ENCODE peak calls at places on chromosomes 2 and 18, in five cellular contexts. One of them, this sample, is unnamed. For H3K79me2, the result is how much of the 10 kb centered on the place peaks cover.

GRCh38 chr2:150211164-150211631 is 276.3 kb downstream of the RND3 start:
- DNase-seq in neural progenitor cell: no peak
- DNase-seq in HCT116: no peak
- DNase-seq in PC-3: peak
- DNase-seq in GM23338: no peak
- DNase-seq in this sample: no peak

GRCh38 chr18:12679183-12679786 is 21.4 kb upstream of the SPIRE1 start:
- DNase-seq in GM23338: no peak
- DNase-seq in neural progenitor cell: no peak
- DNase-seq in PC-3: peak
- DNase-seq in HCT116: no peak
- DNase-seq in this sample: no peak

GRCh38 chr2:207088839-207089238 is 76.9 kb downstream of the KLF7 start:
- DNase-seq in PC-3: no peak
- DNase-seq in neural progenitor cell: no peak
- DNase-seq in HCT116: no peak
- DNase-seq in GM23338: no peak
- DNase-seq in this sample: no peak

GRCh38 chr2:85037622-85038021 is 66.7 kb downstream of the KCMF1 start:
- DNase-seq in PC-3: no peak
- DNase-seq in neural progenitor cell: no peak
- DNase-seq in GM23338: no peak
- DNase-seq in HCT116: no peak
- DNase-seq in this sample: no peak

GRCh38 chr2:67628892-67629291 is 231.8 kb downstream of the ETAA1 start:
- DNase-seq in HCT116: no peak
- DNase-seq in neural progenitor cell: no peak
- DNase-seq in GM23338: no peak
- DNase-seq in PC-3: no peak
- DNase-seq in this sample: no peak

GRCh38 chr2:66058675-66059074 is 376.2 kb upstream of the MEIS1 start:
- DNase-seq in neural progenitor cell: no peak
- DNase-seq in HCT116: no peak
- DNase-seq in GM23338: peak
- DNase-seq in PC-3: no peak
- DNase-seq in this sample: no peak

GRCh38 chr2:231709636-231709980 is 1.3 kb downstream of the PTMA start:
- DNase-seq in GM23338: no peak
- DNase-seq in neural progenitor cell: peak
- DNase-seq in HCT116: no peak
- DNase-seq in PC-3: no peak
- DNase-seq in this sample: peak

GRCh38 chr2:16240459-16240858 is 300.1 kb downstream of the MYCN start:
- DNase-seq in GM23338: no peak
- DNase-seq in HCT116: no peak
- DNase-seq in neural progenitor cell: no peak
- DNase-seq in PC-3: no peak
- DNase-seq in this sample: no peak

GRCh38 chr2:120559401-120559800 is 176.3 kb upstream of the GLI2 start:
- DNase-seq in GM23338: no peak
- DNase-seq in neural progenitor cell: no peak
- DNase-seq in HCT116: no peak
- DNase-seq in PC-3: peak
- DNase-seq in this sample: peak

GRCh38 chr2:32772623-32773221 is 144.9 kb downstream of the TTC27 start:
- DNase-seq in HCT116: peak
- DNase-seq in GM23338: peak
- DNase-seq in PC-3: peak
- DNase-seq in neural progenitor cell: peak
- DNase-seq in this sample: peak

GRCh38 chr2:54672587-54673456 is 50.6 kb upstream of the EML6 start:
- DNase-seq in GM23338: no peak
- DNase-seq in HCT116: no peak
- DNase-seq in PC-3: peak
- DNase-seq in neural progenitor cell: no peak
- DNase-seq in this sample: no peak

GRCh38 chr2:75647771-75648170 is 1.2 kb downstream of the MRPL19 start:
- DNase-seq in GM23338: peak
- DNase-seq in neural progenitor cell: no peak
- DNase-seq in HCT116: no peak
- DNase-seq in PC-3: peak
- DNase-seq in this sample: no peak

GRCh38 chr2:1837022-1837421 is 92.7 kb upstream of the PXDN start:
- DNase-seq in GM23338: peak
- DNase-seq in neural progenitor cell: peak
- DNase-seq in HCT116: no peak
- DNase-seq in PC-3: no peak
- DNase-seq in this sample: no peak

GRCh38 chr2:29694741-29695140 is 226.6 kb downstream of the ALK start:
- DNase-seq in neural progenitor cell: no peak
- DNase-seq in GM23338: no peak
- DNase-seq in HCT116: no peak
- DNase-seq in PC-3: no peak
- DNase-seq in this sample: no peak

GRCh38 chr2:174967693-174968260 is 37.4 kb downstream of the CHN1 start:
- DNase-seq in GM23338: no peak
- DNase-seq in neural progenitor cell: no peak
- DNase-seq in PC-3: no peak
- DNase-seq in HCT116: no peak
- DNase-seq in this sample: no peak

GRCh38 chr2:135798762-135799161 is 38.2 kb downstream of the LCT start:
- DNase-seq in HCT116: no peak
- DNase-seq in PC-3: peak
- DNase-seq in GM23338: peak
- DNase-seq in neural progenitor cell: no peak
- DNase-seq in this sample: no peak

DNA sequence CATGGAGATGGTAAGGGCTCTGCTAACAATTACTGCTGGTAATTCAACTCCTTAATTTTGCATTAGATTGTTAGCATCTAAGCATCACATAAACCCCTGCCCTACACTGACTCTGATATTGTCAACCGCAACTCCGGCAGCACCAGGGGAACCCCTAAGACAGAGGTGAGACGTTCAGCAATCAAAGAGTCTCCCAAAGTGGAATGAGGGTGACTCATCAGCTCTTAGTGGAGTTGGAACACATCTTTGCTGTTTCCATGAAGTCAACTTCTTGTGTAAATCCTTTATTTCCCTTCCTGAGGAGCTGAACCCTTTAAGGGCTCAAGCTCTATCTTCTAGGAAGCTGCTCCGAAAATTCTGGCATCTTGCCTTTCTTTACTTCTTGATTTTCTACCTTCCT is 52.1 kb downstream of the ABCG8 start:
- DNase-seq in GM23338: no peak
- DNase-seq in PC-3: no peak
- DNase-seq in neural progenitor cell: no peak
- DNase-seq in HCT116: no peak
- DNase-seq in this sample: no peak
- TF ChIP-seq EZH2phosphoT487 in GM23338: no peak
- TF ChIP-seq EZH2phosphoT487 in PC-3: no peak
- TF ChIP-seq EZH2phosphoT487 in neural progenitor cell: no peak
- TF ChIP-seq EZH2phosphoT487 in HCT116: no peak
- TF ChIP-seq EZH2phosphoT487 in this sample: no peak

DNA sequence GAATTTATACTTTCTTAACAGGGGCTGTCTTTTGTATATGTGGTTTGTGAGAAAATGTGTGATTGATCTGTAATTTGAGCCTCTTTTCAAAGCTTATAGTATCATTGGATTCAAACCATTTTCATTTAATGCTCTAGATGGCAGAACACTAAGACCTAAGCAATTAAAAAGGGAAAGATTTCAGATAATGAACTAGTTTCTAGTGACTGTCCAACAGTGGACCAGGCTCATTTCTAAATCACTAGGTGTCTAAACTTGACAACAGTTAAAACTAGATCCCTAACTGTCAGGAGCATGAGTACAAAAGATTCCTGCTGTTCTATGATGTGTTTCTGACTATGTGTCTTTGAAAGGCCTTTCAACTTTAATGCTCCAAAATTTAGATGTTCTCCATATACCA is 54.6 kb downstream of the ANKRD44 start:
- DNase-seq in GM23338: no peak
- DNase-seq in neural progenitor cell: no peak
- DNase-seq in HCT116: no peak
- DNase-seq in PC-3: no peak
- DNase-seq in this sample: no peak
- H3K79me2 ChIP-seq in GM23338: under half
- H3K79me2 ChIP-seq in neural progenitor cell: under half
- H3K79me2 ChIP-seq in HCT116: under half
- H3K79me2 ChIP-seq in PC-3: under half
- H3K79me2 ChIP-seq in this sample: under half

GRCh38 chr2:235807347-235807746 is 313.5 kb downstream of the AGAP1 start:
- DNase-seq in PC-3: no peak
- DNase-seq in HCT116: no peak
- DNase-seq in GM23338: peak
- DNase-seq in neural progenitor cell: peak
- DNase-seq in this sample: no peak

GRCh38 chr2:235802542-235802941 is 308.7 kb downstream of the AGAP1 start:
- DNase-seq in PC-3: no peak
- DNase-seq in GM23338: no peak
- DNase-seq in HCT116: no peak
- DNase-seq in neural progenitor cell: no peak
- DNase-seq in this sample: no peak

GRCh38 chr2:235804676-235805075 is 310.8 kb downstream of the AGAP1 start:
- DNase-seq in neural progenitor cell: no peak
- DNase-seq in PC-3: no peak
- DNase-seq in HCT116: no peak
- DNase-seq in GM23338: no peak
- DNase-seq in this sample: no peak

GRCh38 chr2:235799281-235799680 is 305.4 kb downstream of the AGAP1 start:
- DNase-seq in neural progenitor cell: no peak
- DNase-seq in PC-3: no peak
- DNase-seq in HCT116: no peak
- DNase-seq in GM23338: no peak
- DNase-seq in this sample: no peak

DNA sequence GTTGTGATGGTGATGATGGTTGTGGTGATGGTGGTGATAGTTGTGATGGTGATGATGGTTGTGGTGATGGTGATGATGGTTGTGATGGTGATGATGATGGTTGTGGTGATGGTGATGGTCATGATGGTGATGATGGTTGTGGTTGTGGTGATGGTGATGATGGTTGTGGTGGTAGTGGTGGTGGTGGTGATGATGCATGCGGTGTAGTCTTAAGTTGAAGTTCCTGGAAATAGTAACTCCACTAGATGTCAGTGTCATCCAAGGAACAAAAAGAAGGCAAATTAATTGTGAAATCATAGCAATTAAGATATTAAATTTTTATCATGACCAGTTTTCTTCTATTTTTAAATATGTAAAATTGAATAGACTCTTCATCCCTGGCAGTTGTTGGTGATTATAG is 309.2 kb downstream of the AGAP1 start:
- DNase-seq in HCT116: no peak
- DNase-seq in PC-3: no peak
- DNase-seq in GM23338: no peak
- DNase-seq in neural progenitor cell: no peak
- DNase-seq in this sample: no peak
- TF ChIP-seq CTCF in HCT116: peak
- TF ChIP-seq CTCF in PC-3: peak
- TF ChIP-seq CTCF in GM23338: no peak
- TF ChIP-seq CTCF in neural progenitor cell: no peak
- TF ChIP-seq CTCF in this sample: peak

DNA sequence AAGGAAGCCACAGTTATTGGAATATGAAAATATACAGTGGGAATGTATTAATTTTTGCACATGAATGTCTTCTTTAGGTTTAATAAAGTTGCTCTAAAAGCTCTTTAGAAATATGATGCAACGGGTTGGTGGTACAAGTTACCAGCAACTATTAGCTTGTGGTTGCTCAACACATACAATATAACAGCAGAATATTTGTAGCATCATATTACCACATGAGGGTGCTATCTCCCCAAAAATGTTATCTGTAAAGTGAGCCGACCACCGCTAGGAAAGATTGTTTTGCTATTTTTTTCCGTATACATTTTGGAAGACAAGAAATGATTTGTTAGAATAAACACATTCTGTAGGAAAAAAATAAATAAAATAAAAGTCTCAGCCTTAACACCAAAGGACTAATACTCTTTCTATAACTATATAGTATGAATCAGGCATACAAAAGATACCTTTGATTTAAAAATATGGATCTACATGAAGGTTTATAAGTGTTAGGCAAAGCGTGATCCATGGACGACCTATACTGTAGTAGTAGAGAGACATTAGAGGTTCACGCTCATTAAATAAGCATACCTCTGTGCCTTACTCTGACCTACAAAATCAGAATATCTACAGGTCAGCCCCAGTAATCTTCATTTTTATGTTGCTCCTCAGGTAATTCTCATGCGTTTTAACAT is 1110.7 kb upstream of the ACVR2A start:
- DNase-seq in GM23338: peak
- DNase-seq in neural progenitor cell: peak
- DNase-seq in HCT116: peak
- DNase-seq in PC-3: peak
- DNase-seq in this sample: peak
- TF ChIP-seq EZH2phosphoT487 in GM23338: no peak
- TF ChIP-seq EZH2phosphoT487 in neural progenitor cell: no peak
- TF ChIP-seq EZH2phosphoT487 in HCT116: no peak
- TF ChIP-seq EZH2phosphoT487 in PC-3: no peak
- TF ChIP-seq EZH2phosphoT487 in this sample: no peak

GRCh38 chr2:168452781-168453180 is 3.3 kb upstream of the CERS6 start:
- DNase-seq in HCT116: no peak
- DNase-seq in PC-3: no peak
- DNase-seq in GM23338: no peak
- DNase-seq in neural progenitor cell: no peak
- DNase-seq in this sample: no peak

GRCh38 chr2:168454737-168455691 is 1.1 kb upstream of the CERS6 start:
- DNase-seq in neural progenitor cell: no peak
- DNase-seq in GM23338: no peak
- DNase-seq in HCT116: no peak
- DNase-seq in PC-3: no peak
- DNase-seq in this sample: no peak

GRCh38 chr2:168450752-168451151 is 5.3 kb upstream of the CERS6 start:
- DNase-seq in neural progenitor cell: no peak
- DNase-seq in GM23338: no peak
- DNase-seq in PC-3: no peak
- DNase-seq in HCT116: no peak
- DNase-seq in this sample: no peak

GRCh38 chr2:168455692-168456525 is at the start of gene CERS6:
- DNase-seq in PC-3: peak
- DNase-seq in neural progenitor cell: peak
- DNase-seq in HCT116: peak
- DNase-seq in GM23338: peak
- DNase-seq in this sample: peak

DNA sequence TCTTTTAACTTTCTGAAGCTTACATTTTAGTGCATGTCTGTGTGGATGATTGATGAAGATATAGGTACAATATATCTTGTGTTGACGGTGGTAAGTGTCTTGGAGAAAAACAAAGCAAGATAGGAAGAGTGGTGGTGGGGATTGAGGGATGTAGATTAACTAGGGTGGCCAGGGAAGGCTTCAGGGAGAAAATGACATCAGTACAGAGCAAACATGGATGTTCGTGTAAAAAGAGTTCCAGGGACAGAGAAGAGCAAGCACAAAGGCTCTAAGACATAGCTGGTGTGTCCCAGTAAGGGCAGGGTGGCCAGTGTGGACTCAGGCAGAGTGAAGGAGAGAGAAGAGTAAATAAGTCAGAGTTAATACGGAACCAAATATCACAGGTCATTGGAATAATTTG is 2.7 kb upstream of the CERS6 start:
- DNase-seq in neural progenitor cell: no peak
- DNase-seq in GM23338: no peak
- DNase-seq in PC-3: no peak
- DNase-seq in HCT116: no peak
- DNase-seq in this sample: no peak
- H3K79me2 ChIP-seq in neural progenitor cell: under half
- H3K79me2 ChIP-seq in GM23338: under half
- H3K79me2 ChIP-seq in PC-3: under half
- H3K79me2 ChIP-seq in HCT116: under half
- H3K79me2 ChIP-seq in this sample: under half